ENCODE peak calls at places on chromosomes 16 and 17, in five cellular contexts. H is left ventricle myocardium inferior, G is brain microvascular endothelial cell, J is fibroblast of the aortic adventitia, E is prostate gland. V is an unnamed sample.

GRCh38 chr17:81966343-81967243 is 5.6 kb upstream of the NOTUM start:
- DNase-seq in H (peak), G (no peak), E (no peak), J (no peak), V (peak)

GRCh38 chr17:29622337-29623282 is at the start of gene CORO6:
- DNase-seq in H (peak), J (peak), G (no peak), E (no peak), V (peak)

GRCh38 chr17:42459256-42459982 is 741 bp downstream of the ATP6V0A1 start:
- DNase-seq in J (peak), H (peak), E (peak), G (peak), V (peak)

GRCh38 chr16:63752347-63752746 is 1369.5 kb downstream of the CDH11 start:
- DNase-seq in G (no peak), E (no peak), J (no peak), H (no peak), V (no peak)

GRCh38 chr16:24088767-24089166 is 167.4 kb upstream of the CACNG3 start:
- DNase-seq in J (no peak), H (no peak), G (no peak), E (no peak), V (no peak)

GRCh38 chr16:48408688-48409087 is 23.5 kb upstream of the SIAH1 start:
- DNase-seq in E (no peak), J (peak), H (peak), G (peak), V (no peak)

GRCh38 chr17:80940171-80941123 is 51.2 kb upstream of the CHMP6 start:
- DNase-seq in E (no peak), G (no peak), H (no peak), J (no peak), V (no peak)

GRCh38 chr17:40695874-40696472 is 7.6 kb downstream of the KRT24 start:
- DNase-seq in J (no peak), H (no peak), G (no peak), E (no peak), V (no peak)

GRCh38 chr16:87832759-87833502 is 36.4 kb downstream of the SLC7A5 start:
- DNase-seq in J (no peak), G (no peak), E (no peak), H (no peak), V (no peak)

GRCh38 chr17:4161179-4161559 is 18.2 kb downstream of the CYB5D2 start:
- DNase-seq in J (peak), E (peak), H (no peak), G (peak), V (peak)
- TF ChIP-seq CTCF in J (peak), E (peak), H (no peak), G (peak), V (peak)

GRCh38 chr16:29897333-29897732 is 2.0 kb downstream of the SEZ6L2 start:
- DNase-seq in H (no peak), J (no peak), E (no peak), G (no peak), V (no peak)

GRCh38 chr16:29896841-29897240 is 2.5 kb downstream of the SEZ6L2 start:
- DNase-seq in G (no peak), E (no peak), J (no peak), H (no peak), V (no peak)

GRCh38 chr16:29899516-29900101 is at the start of gene SEZ6L2:
- DNase-seq in J (peak), E (peak), G (peak), H (peak), V (peak)

GRCh38 chr16:29898786-29899515 is 399 bp downstream of the SEZ6L2 start:
- DNase-seq in J (no peak), H (no peak), E (no peak), G (peak), V (peak)

GRCh38 chr16:29898135-29898534 is 1.2 kb downstream of the SEZ6L2 start:
- DNase-seq in H (no peak), J (no peak), G (no peak), E (no peak), V (no peak)
- H3K4me3 ChIP-seq in H (no peak), J (no peak), G (no peak), E (no peak), V (no peak)

GRCh38 chr16:81527477-81528178 is 83.0 kb downstream of the CMIP start:
- DNase-seq in G (no peak), E (no peak), J (no peak), H (no peak), V (no peak)

GRCh38 chr16:81526199-81526598 is 81.6 kb downstream of the CMIP start:
- DNase-seq in J (no peak), E (no peak), G (no peak), H (no peak), V (no peak)

GRCh38 chr16:81530296-81530721 is 85.7 kb downstream of the CMIP start:
- DNase-seq in H (no peak), J (no peak), E (peak), G (no peak), V (no peak)

GRCh38 chr16:81526935-81527334 is 82.3 kb downstream of the CMIP start:
- DNase-seq in J (peak), G (peak), E (peak), H (peak), V (no peak)

DNA sequence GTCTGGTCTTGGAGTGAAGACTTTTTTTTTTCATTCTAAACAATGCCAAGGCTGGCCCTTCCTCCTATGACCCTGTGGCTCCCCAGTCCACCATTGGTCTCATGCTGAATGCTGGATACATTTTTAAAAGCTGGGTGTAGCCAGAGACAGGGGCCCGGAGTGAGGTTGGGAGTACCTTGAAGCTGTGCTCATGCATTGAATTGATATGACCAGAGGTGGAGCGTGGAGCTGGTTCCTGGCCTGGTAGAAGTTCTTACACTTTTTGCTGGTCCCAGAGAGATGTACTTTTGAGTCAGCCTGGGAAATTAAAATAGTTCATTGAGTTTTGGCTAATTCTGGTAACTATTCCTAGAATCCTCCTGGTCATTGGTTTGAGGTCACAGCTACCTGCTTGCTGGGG is 83.7 kb downstream of the CMIP start:
- DNase-seq in J (no peak), E (no peak), G (no peak), H (no peak), V (no peak)
- TF ChIP-seq CTCF in J (no peak), E (no peak), G (no peak), H (no peak), V (no peak)

DNA sequence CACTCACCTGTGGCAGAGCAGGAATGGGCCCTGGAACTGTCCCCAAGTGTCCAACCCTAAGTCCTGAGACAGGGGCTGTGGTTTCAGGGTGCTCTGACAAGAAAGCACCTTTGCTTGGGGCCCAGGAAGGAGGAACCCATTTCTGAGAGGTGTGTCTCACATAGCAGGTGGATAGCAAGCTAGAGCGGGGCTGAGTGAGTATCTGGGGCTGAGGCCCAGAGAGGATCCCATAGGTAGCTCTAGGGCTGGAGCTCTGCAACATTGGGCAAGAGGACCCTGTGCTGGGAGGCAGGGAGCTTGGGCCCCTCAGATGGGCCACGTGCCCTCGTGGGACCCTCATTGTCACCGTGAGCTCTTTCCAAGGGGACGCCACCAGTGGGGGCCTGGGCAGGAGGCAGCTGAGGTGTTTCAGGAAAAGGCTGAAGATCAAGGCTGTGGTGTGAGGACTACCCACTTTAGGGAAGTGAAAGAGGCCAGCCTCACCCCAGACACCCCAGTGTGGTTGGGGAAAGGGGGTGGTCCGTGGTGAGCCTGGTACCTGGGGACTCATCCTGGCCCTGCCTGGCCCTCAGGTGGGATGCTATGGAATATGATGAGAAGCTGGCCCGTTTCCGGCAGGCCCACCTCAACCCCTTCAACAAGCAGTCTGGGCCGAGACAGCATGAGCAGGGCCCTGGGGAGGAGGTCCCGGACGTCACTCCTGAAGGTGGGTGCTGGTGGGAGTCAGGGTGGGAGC is 5.3 kb downstream of the DEF8 start:
- DNase-seq in J (no peak), E (no peak), H (no peak), G (no peak), V (no peak)
- H3K4me3 ChIP-seq in J (no peak), E (no peak), H (no peak), G (no peak), V (no peak)

DNA sequence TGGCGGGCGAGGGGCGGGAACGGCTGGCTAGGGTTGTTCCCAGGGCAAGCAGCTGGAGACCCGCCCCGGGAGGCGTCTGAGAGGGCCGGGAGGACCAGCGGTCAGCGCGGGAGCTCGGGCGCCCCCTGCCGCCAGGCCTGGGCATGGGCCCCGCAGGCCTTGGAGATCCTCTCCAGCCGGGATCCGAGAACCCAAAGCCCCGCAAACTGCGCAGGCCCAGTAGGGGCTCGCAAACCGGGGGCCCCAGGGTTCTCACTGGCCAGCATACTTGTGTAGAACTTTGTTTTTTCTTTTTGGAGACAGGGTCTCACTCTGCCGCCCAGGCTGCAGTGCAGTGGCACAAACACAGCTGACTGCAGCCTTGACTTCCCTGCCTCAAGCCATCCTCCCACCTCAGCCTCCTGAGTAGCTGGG is 20.8 kb upstream of the ZNF423 start:
- DNase-seq in J (no peak), H (peak), E (no peak), G (peak), V (no peak)
- TF ChIP-seq CTCF in J (peak), H (peak), E (peak), G (peak), V (peak)

GRCh38 chr17:58331815-58332719 is 3.5 kb upstream of the TSPOAP1 start:
- DNase-seq in J (no peak), G (no peak), E (no peak), H (peak), V (no peak)

GRCh38 chr17:58330997-58331814 is 2.6 kb upstream of the TSPOAP1 start:
- DNase-seq in J (no peak), H (peak), E (no peak), G (no peak), V (no peak)

GRCh38 chr17:58329808-58330543 is 1.4 kb upstream of the TSPOAP1 start:
- DNase-seq in E (no peak), J (no peak), G (no peak), H (no peak), V (no peak)

GRCh38 chr17:58329035-58329807 is 626 bp upstream of the TSPOAP1 start:
- DNase-seq in G (no peak), E (no peak), J (no peak), H (peak), V (no peak)

GRCh38 chr17:58330544-58330996 is 2.0 kb upstream of the TSPOAP1 start:
- DNase-seq in E (no peak), J (no peak), H (peak), G (no peak), V (no peak)
- H3K4me3 ChIP-seq in E (peak), J (no peak), H (peak), G (no peak), V (no peak)

DNA sequence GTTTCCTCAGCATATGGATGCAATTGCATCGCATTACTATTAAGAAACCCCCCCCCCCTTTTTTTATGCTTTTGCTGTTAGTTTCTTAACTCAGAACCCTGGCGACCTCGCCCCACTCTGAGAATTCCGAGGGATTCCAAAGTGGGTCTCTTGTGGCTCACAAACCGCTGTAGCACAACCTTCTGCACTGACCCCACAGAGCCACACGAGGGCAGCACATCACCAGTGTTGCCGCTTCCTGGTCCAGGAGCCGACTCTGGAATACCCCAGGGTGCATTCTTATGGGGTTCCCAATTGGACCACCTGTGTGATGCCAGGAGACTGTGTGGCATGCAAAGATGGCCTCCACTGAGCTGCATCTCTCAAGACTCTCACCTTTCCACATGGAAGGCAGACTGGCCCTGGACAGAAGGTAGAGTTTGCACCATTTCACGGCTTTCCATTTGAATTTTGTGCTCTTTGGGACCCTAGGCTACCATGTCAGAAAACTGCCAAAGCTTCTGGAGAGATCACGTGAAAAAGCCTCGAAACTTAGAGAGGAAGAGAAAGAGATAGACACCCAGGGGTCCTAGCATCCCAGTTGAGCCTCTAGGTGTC is 432.7 kb upstream of the ASIC2 start:
- DNase-seq in H (peak), J (peak), E (no peak), G (peak), V (peak)
- TF ChIP-seq CTCF in H (peak), J (peak), E (peak), G (peak), V (peak)

GRCh38 chr17:31144427-31144826 is 49.6 kb downstream of the NF1 start:
- DNase-seq in G (no peak), H (no peak), J (no peak), E (no peak), V (no peak)
- H3K4me3 ChIP-seq in G (no peak), H (no peak), J (no peak), E (no peak), V (no peak)

GRCh38 chr17:75679706-75680201 is 12.6 kb downstream of the SAP30BP start:
- DNase-seq in G (no peak), H (no peak), J (no peak), E (peak), V (no peak)
- TF ChIP-seq CTCF in G (peak), H (peak), J (no peak), E (peak), V (peak)

V was measured in foreskin fibroblast.